ENCODE peak calls at places on chromosomes 1 and 21, in six cellular contexts. J, R, U, X, A and N are unnamed samples.

GRCh38 chr1:153928776-153929432 is 6.1 kb upstream of the GATAD2B start:
- DNase-seq in J (no peak), R (peak; percentile 68), U (no peak), X (no peak), A (peak; percentile 18), N (peak; percentile 10)

GRCh38 chr1:247588060-247588459 is at the start of gene OR2G2:
- DNase-seq in J (no peak), R (no peak), U (no peak), X (no peak), A (no peak), N (no peak)

GRCh38 chr1:42381424-42381673 is 757 bp downstream of the RIMKLA start:
- DNase-seq in J (no peak), R (no peak), U (no peak), X (no peak), A (no peak), N (no peak)

GRCh38 chr1:91948501-91949355 is 473 bp upstream of the BRDT start:
- DNase-seq in J (no peak), R (no peak), U (no peak), X (no peak), A (no peak), N (no peak)

GRCh38 chr1:175784826-175785225 is 41.4 kb upstream of the TNR start:
- DNase-seq in J (no peak), R (no peak), U (no peak), X (no peak), A (no peak), N (no peak)

GRCh38 chr1:66535149-66535548 is 1.2 kb downstream of the SGIP1 start:
- DNase-seq in J (no peak), R (no peak), U (no peak), X (no peak), A (no peak), N (no peak)

GRCh38 chr1:162186406-162186805 is 116.9 kb downstream of the NOS1AP start:
- DNase-seq in J (no peak), R (no peak), U (no peak), X (no peak), A (no peak), N (no peak)

GRCh38 chr1:60279798-60280197 is 206.2 kb upstream of the C1orf87 start:
- DNase-seq in J (no peak), R (peak; percentile 49), U (no peak), X (no peak), A (no peak), N (no peak)

GRCh38 chr1:11524465-11525150 is 45.7 kb downstream of the DISP3 start:
- DNase-seq in J (no peak), R (no peak), U (no peak), X (no peak), A (no peak), N (no peak)

GRCh38 chr21:15638856-15639549 is 90.8 kb upstream of the USP25 start:
- DNase-seq in J (no peak), R (peak; percentile 6), U (no peak), X (no peak), A (peak; percentile 65), N (peak; percentile 91)

GRCh38 chr21:46183910-46184624 is at the start of gene SPATC1L:
- DNase-seq in J (peak; percentile 41), R (peak; percentile 71), U (peak; percentile 51), X (peak; percentile 76), A (no peak), N (no peak)

GRCh38 chr1:31549807-31550620 is 26.3 kb upstream of the TINAGL1 start:
- DNase-seq in J (no peak), R (peak; percentile 54), U (no peak), X (no peak), A (no peak), N (no peak)

GRCh38 chr21:42841156-42841915 is 38.0 kb downstream of the WDR4 start:
- DNase-seq in J (no peak), R (no peak), U (no peak), X (no peak), A (peak; percentile 45), N (no peak)

GRCh38 chr1:178451529-178451928 is 45.2 kb downstream of the CLEC20A start:
- DNase-seq in J (no peak), R (peak; percentile 74), U (no peak), X (no peak), A (no peak), N (no peak)

GRCh38 chr1:172108494-172108893 is 267.2 kb downstream of the DNM3 start:
- DNase-seq in J (no peak), R (peak; percentile 71), U (no peak), X (no peak), A (no peak), N (no peak)

GRCh38 chr1:227429447-227430359 is 111.4 kb upstream of the CDC42BPA start:
- DNase-seq in J (peak; percentile 55), R (peak; percentile 96), U (no peak), X (no peak), A (no peak), N (no peak)

GRCh38 chr1:9990944-9991343 is 6.1 kb upstream of the RBP7 start:
- DNase-seq in J (no peak), R (no peak), U (no peak), X (no peak), A (no peak), N (no peak)

GRCh38 chr1:227437495-227438008 is 119.3 kb upstream of the CDC42BPA start:
- DNase-seq in J (no peak), R (peak; percentile 74), U (no peak), X (no peak), A (no peak), N (no peak)

GRCh38 chr1:203870256-203870655 is 8.9 kb downstream of the SNRPE start:
- DNase-seq in J (no peak), R (peak; percentile 80), U (no peak), X (no peak), A (no peak), N (no peak)

GRCh38 chr1:25679170-25679569 is 62.6 kb downstream of the MAN1C1 start:
- DNase-seq in J (no peak), R (no peak), U (no peak), X (no peak), A (no peak), N (no peak)

GRCh38 chr1:193060938-193061337 is 1.5 kb downstream of the RO60 start:
- DNase-seq in J (no peak), R (peak; percentile 32), U (no peak), X (no peak), A (no peak), N (no peak)

GRCh38 chr1:234746798-234747196 is 136.8 kb upstream of the IRF2BP2 start:
- DNase-seq in J (no peak), R (no peak), U (no peak), X (no peak), A (no peak), N (no peak)

GRCh38 chr1:26283871-26284596 is 4.1 kb downstream of the SH3BGRL3 start:
- DNase-seq in J (no peak), R (no peak), U (no peak), X (no peak), A (no peak), N (no peak)

GRCh38 chr1:220370041-220370700 is 97.9 kb upstream of the RAB3GAP2 start:
- DNase-seq in J (peak; percentile 86), R (peak; percentile 95), U (no peak), X (no peak), A (no peak), N (no peak)

GRCh38 chr1:224564491-224565084 is 51.5 kb upstream of the CNIH3 start:
- DNase-seq in J (no peak), R (no peak), U (no peak), X (no peak), A (no peak), N (no peak)

GRCh38 chr1:22295396-22295795 is 152.5 kb upstream of the WNT4 start:
- DNase-seq in J (no peak), R (no peak), U (no peak), X (no peak), A (no peak), N (no peak)

GRCh38 chr1:227072991-227073390 is 132.9 kb downstream of the COQ8A start:
- DNase-seq in J (no peak), R (peak; percentile 20), U (no peak), X (no peak), A (no peak), N (no peak)